ENCODE peak calls at places on chromosomes 2 and 18, in seven cellular contexts. One of them, this sample, is unnamed.

GRCh38 chr2:3647246-3647645 is 10.8 kb upstream of the ALLC start:
- DNase-seq in GM04503: no peak
- DNase-seq in GM13976: no peak
- DNase-seq in NCI-H1105 treated with DMSO at 0.1 percent for 48 hours: no peak
- DNase-seq in cardiac muscle cell: no peak
- DNase-seq in activated naive CD8-positive, alpha-beta T cell treated with anti-CD3 and anti-CD28 coated beads for 36 hours: no peak
- DNase-seq in RWPE1: no peak
- DNase-seq in this sample: no peak

GRCh38 chr18:11733031-11733430 is 44.0 kb downstream of the GNAL start:
- DNase-seq in GM04503: no peak
- DNase-seq in GM13976: peak
- DNase-seq in NCI-H1105 treated with DMSO at 0.1 percent for 48 hours: peak
- DNase-seq in cardiac muscle cell: peak
- DNase-seq in activated naive CD8-positive, alpha-beta T cell treated with anti-CD3 and anti-CD28 coated beads for 36 hours: peak
- DNase-seq in RWPE1: peak
- DNase-seq in this sample: peak

GRCh38 chr2:187233811-187234210 is 214.2 kb downstream of the CALCRL start:
- DNase-seq in GM04503: no peak
- DNase-seq in GM13976: no peak
- DNase-seq in NCI-H1105 treated with DMSO at 0.1 percent for 48 hours: no peak
- DNase-seq in cardiac muscle cell: peak
- DNase-seq in activated naive CD8-positive, alpha-beta T cell treated with anti-CD3 and anti-CD28 coated beads for 36 hours: no peak
- DNase-seq in RWPE1: peak
- DNase-seq in this sample: no peak

GRCh38 chr18:58190842-58191530 is 147.0 kb downstream of the NEDD4L start:
- DNase-seq in GM04503: no peak
- DNase-seq in GM13976: no peak
- DNase-seq in NCI-H1105 treated with DMSO at 0.1 percent for 48 hours: no peak
- DNase-seq in cardiac muscle cell: no peak
- DNase-seq in activated naive CD8-positive, alpha-beta T cell treated with anti-CD3 and anti-CD28 coated beads for 36 hours: no peak
- DNase-seq in RWPE1: no peak
- DNase-seq in this sample: no peak

GRCh38 chr2:70248810-70249438 is 496 bp upstream of the TIA1 start:
- DNase-seq in GM04503: no peak
- DNase-seq in GM13976: no peak
- DNase-seq in NCI-H1105 treated with DMSO at 0.1 percent for 48 hours: peak
- DNase-seq in cardiac muscle cell: peak
- DNase-seq in activated naive CD8-positive, alpha-beta T cell treated with anti-CD3 and anti-CD28 coated beads for 36 hours: peak
- DNase-seq in RWPE1: no peak
- DNase-seq in this sample: no peak

GRCh38 chr2:12244070-12244469 is 472.7 kb upstream of the TRIB2 start:
- DNase-seq in GM04503: no peak
- DNase-seq in GM13976: no peak
- DNase-seq in NCI-H1105 treated with DMSO at 0.1 percent for 48 hours: no peak
- DNase-seq in cardiac muscle cell: peak
- DNase-seq in activated naive CD8-positive, alpha-beta T cell treated with anti-CD3 and anti-CD28 coated beads for 36 hours: no peak
- DNase-seq in RWPE1: no peak
- DNase-seq in this sample: no peak

GRCh38 chr2:235723811-235724465 is 230.1 kb downstream of the AGAP1 start:
- DNase-seq in GM04503: no peak
- DNase-seq in GM13976: no peak
- DNase-seq in NCI-H1105 treated with DMSO at 0.1 percent for 48 hours: no peak
- DNase-seq in cardiac muscle cell: no peak
- DNase-seq in activated naive CD8-positive, alpha-beta T cell treated with anti-CD3 and anti-CD28 coated beads for 36 hours: no peak
- DNase-seq in RWPE1: no peak
- DNase-seq in this sample: no peak

GRCh38 chr2:51510298-51510697 is 478.4 kb upstream of the NRXN1 start:
- DNase-seq in GM04503: no peak
- DNase-seq in GM13976: no peak
- DNase-seq in NCI-H1105 treated with DMSO at 0.1 percent for 48 hours: no peak
- DNase-seq in cardiac muscle cell: no peak
- DNase-seq in activated naive CD8-positive, alpha-beta T cell treated with anti-CD3 and anti-CD28 coated beads for 36 hours: no peak
- DNase-seq in RWPE1: no peak
- DNase-seq in this sample: no peak

GRCh38 chr2:178359192-178359912 is 91.6 kb downstream of the PRKRA start:
- DNase-seq in GM04503: no peak
- DNase-seq in GM13976: no peak
- DNase-seq in NCI-H1105 treated with DMSO at 0.1 percent for 48 hours: no peak
- DNase-seq in cardiac muscle cell: no peak
- DNase-seq in activated naive CD8-positive, alpha-beta T cell treated with anti-CD3 and anti-CD28 coated beads for 36 hours: no peak
- DNase-seq in RWPE1: no peak
- DNase-seq in this sample: no peak

GRCh38 chr2:11833601-11834000 is 87.2 kb downstream of the LPIN1 start:
- DNase-seq in GM04503: peak
- DNase-seq in GM13976: no peak
- DNase-seq in NCI-H1105 treated with DMSO at 0.1 percent for 48 hours: no peak
- DNase-seq in cardiac muscle cell: peak
- DNase-seq in activated naive CD8-positive, alpha-beta T cell treated with anti-CD3 and anti-CD28 coated beads for 36 hours: no peak
- DNase-seq in RWPE1: no peak
- DNase-seq in this sample: no peak

GRCh38 chr2:96665083-96665569 is 22.6 kb downstream of the FER1L5 start:
- DNase-seq in GM04503: peak
- DNase-seq in GM13976: no peak
- DNase-seq in NCI-H1105 treated with DMSO at 0.1 percent for 48 hours: no peak
- DNase-seq in cardiac muscle cell: peak
- DNase-seq in activated naive CD8-positive, alpha-beta T cell treated with anti-CD3 and anti-CD28 coated beads for 36 hours: no peak
- DNase-seq in RWPE1: peak
- DNase-seq in this sample: no peak

GRCh38 chr18:12438257-12438656 is 30.5 kb downstream of the PRELID3A start:
- DNase-seq in GM04503: no peak
- DNase-seq in GM13976: no peak
- DNase-seq in NCI-H1105 treated with DMSO at 0.1 percent for 48 hours: no peak
- DNase-seq in cardiac muscle cell: no peak
- DNase-seq in activated naive CD8-positive, alpha-beta T cell treated with anti-CD3 and anti-CD28 coated beads for 36 hours: no peak
- DNase-seq in RWPE1: no peak
- DNase-seq in this sample: no peak

GRCh38 chr2:63788070-63788469 is 53.6 kb upstream of the UGP2 start:
- DNase-seq in GM04503: no peak
- DNase-seq in GM13976: no peak
- DNase-seq in NCI-H1105 treated with DMSO at 0.1 percent for 48 hours: no peak
- DNase-seq in cardiac muscle cell: peak
- DNase-seq in activated naive CD8-positive, alpha-beta T cell treated with anti-CD3 and anti-CD28 coated beads for 36 hours: no peak
- DNase-seq in RWPE1: peak
- DNase-seq in this sample: no peak

GRCh38 chr2:231617059-231617926 is 24.6 kb downstream of the TEX44 start:
- DNase-seq in GM04503: no peak
- DNase-seq in GM13976: no peak
- DNase-seq in NCI-H1105 treated with DMSO at 0.1 percent for 48 hours: no peak
- DNase-seq in cardiac muscle cell: peak
- DNase-seq in activated naive CD8-positive, alpha-beta T cell treated with anti-CD3 and anti-CD28 coated beads for 36 hours: no peak
- DNase-seq in RWPE1: no peak
- DNase-seq in this sample: no peak

GRCh38 chr2:157443795-157444642 is at the start of gene CYTIP:
- DNase-seq in GM04503: no peak
- DNase-seq in GM13976: peak
- DNase-seq in NCI-H1105 treated with DMSO at 0.1 percent for 48 hours: no peak
- DNase-seq in cardiac muscle cell: peak
- DNase-seq in activated naive CD8-positive, alpha-beta T cell treated with anti-CD3 and anti-CD28 coated beads for 36 hours: peak
- DNase-seq in RWPE1: no peak
- DNase-seq in this sample: no peak

GRCh38 chr18:8766576-8767253 is 61.4 kb downstream of the MTCL1 start:
- DNase-seq in GM04503: no peak
- DNase-seq in GM13976: no peak
- DNase-seq in NCI-H1105 treated with DMSO at 0.1 percent for 48 hours: no peak
- DNase-seq in cardiac muscle cell: no peak
- DNase-seq in activated naive CD8-positive, alpha-beta T cell treated with anti-CD3 and anti-CD28 coated beads for 36 hours: no peak
- DNase-seq in RWPE1: no peak
- DNase-seq in this sample: peak

GRCh38 chr2:215315301-215315700 is 3.4 kb downstream of the ATIC start:
- DNase-seq in GM04503: no peak
- DNase-seq in GM13976: no peak
- DNase-seq in NCI-H1105 treated with DMSO at 0.1 percent for 48 hours: no peak
- DNase-seq in cardiac muscle cell: no peak
- DNase-seq in activated naive CD8-positive, alpha-beta T cell treated with anti-CD3 and anti-CD28 coated beads for 36 hours: no peak
- DNase-seq in RWPE1: no peak
- DNase-seq in this sample: no peak

GRCh38 chr2:42359304-42359749 is 1.7 kb downstream of the COX7A2L start:
- DNase-seq in GM04503: no peak
- DNase-seq in GM13976: no peak
- DNase-seq in NCI-H1105 treated with DMSO at 0.1 percent for 48 hours: no peak
- DNase-seq in cardiac muscle cell: no peak
- DNase-seq in activated naive CD8-positive, alpha-beta T cell treated with anti-CD3 and anti-CD28 coated beads for 36 hours: no peak
- DNase-seq in RWPE1: no peak
- DNase-seq in this sample: no peak

GRCh38 chr18:7177131-7177744 is 53.7 kb upstream of the LRRC30 start:
- DNase-seq in GM04503: peak
- DNase-seq in GM13976: peak
- DNase-seq in NCI-H1105 treated with DMSO at 0.1 percent for 48 hours: peak
- DNase-seq in cardiac muscle cell: peak
- DNase-seq in activated naive CD8-positive, alpha-beta T cell treated with anti-CD3 and anti-CD28 coated beads for 36 hours: no peak
- DNase-seq in RWPE1: peak
- DNase-seq in this sample: peak

GRCh38 chr2:8234757-8235374 is 447.0 kb upstream of the ID2 start:
- DNase-seq in GM04503: no peak
- DNase-seq in GM13976: peak
- DNase-seq in NCI-H1105 treated with DMSO at 0.1 percent for 48 hours: peak
- DNase-seq in cardiac muscle cell: no peak
- DNase-seq in activated naive CD8-positive, alpha-beta T cell treated with anti-CD3 and anti-CD28 coated beads for 36 hours: no peak
- DNase-seq in RWPE1: no peak
- DNase-seq in this sample: no peak

GRCh38 chr2:112483047-112483473 is 1.1 kb downstream of the TTL start:
- DNase-seq in GM04503: no peak
- DNase-seq in GM13976: no peak
- DNase-seq in NCI-H1105 treated with DMSO at 0.1 percent for 48 hours: peak
- DNase-seq in cardiac muscle cell: peak
- DNase-seq in activated naive CD8-positive, alpha-beta T cell treated with anti-CD3 and anti-CD28 coated beads for 36 hours: peak
- DNase-seq in RWPE1: peak
- DNase-seq in this sample: peak

GRCh38 chr2:218860950-218861381 is 1.4 kb downstream of the WNT6 start:
- DNase-seq in GM04503: no peak
- DNase-seq in GM13976: no peak
- DNase-seq in NCI-H1105 treated with DMSO at 0.1 percent for 48 hours: no peak
- DNase-seq in cardiac muscle cell: peak
- DNase-seq in activated naive CD8-positive, alpha-beta T cell treated with anti-CD3 and anti-CD28 coated beads for 36 hours: no peak
- DNase-seq in RWPE1: peak
- DNase-seq in this sample: peak

GRCh38 chr2:85134255-85135065 is 1.3 kb downstream of the TCF7L1 start:
- DNase-seq in GM04503: no peak
- DNase-seq in GM13976: peak
- DNase-seq in NCI-H1105 treated with DMSO at 0.1 percent for 48 hours: no peak
- DNase-seq in cardiac muscle cell: peak
- DNase-seq in activated naive CD8-positive, alpha-beta T cell treated with anti-CD3 and anti-CD28 coated beads for 36 hours: no peak
- DNase-seq in RWPE1: peak
- DNase-seq in this sample: peak

GRCh38 chr2:53631313-53632125 is 136.1 kb upstream of the CHAC2 start:
- DNase-seq in GM04503: no peak
- DNase-seq in GM13976: no peak
- DNase-seq in NCI-H1105 treated with DMSO at 0.1 percent for 48 hours: no peak
- DNase-seq in cardiac muscle cell: no peak
- DNase-seq in activated naive CD8-positive, alpha-beta T cell treated with anti-CD3 and anti-CD28 coated beads for 36 hours: no peak
- DNase-seq in RWPE1: no peak
- DNase-seq in this sample: no peak

GRCh38 chr2:149225446-149225845 is 104.9 kb upstream of the LYPD6 start:
- DNase-seq in GM04503: no peak
- DNase-seq in GM13976: no peak
- DNase-seq in NCI-H1105 treated with DMSO at 0.1 percent for 48 hours: peak
- DNase-seq in cardiac muscle cell: no peak
- DNase-seq in activated naive CD8-positive, alpha-beta T cell treated with anti-CD3 and anti-CD28 coated beads for 36 hours: no peak
- DNase-seq in RWPE1: no peak
- DNase-seq in this sample: no peak

GRCh38 chr2:134367915-134368911 is 114.3 kb downstream of the MGAT5 start:
- DNase-seq in GM04503: no peak
- DNase-seq in GM13976: no peak
- DNase-seq in NCI-H1105 treated with DMSO at 0.1 percent for 48 hours: no peak
- DNase-seq in cardiac muscle cell: peak
- DNase-seq in activated naive CD8-positive, alpha-beta T cell treated with anti-CD3 and anti-CD28 coated beads for 36 hours: no peak
- DNase-seq in RWPE1: no peak
- DNase-seq in this sample: no peak

GRCh38 chr2:56224316-56224715 is 40.5 kb downstream of the CCDC85A start:
- DNase-seq in GM04503: no peak
- DNase-seq in GM13976: no peak
- DNase-seq in NCI-H1105 treated with DMSO at 0.1 percent for 48 hours: no peak
- DNase-seq in cardiac muscle cell: no peak
- DNase-seq in activated naive CD8-positive, alpha-beta T cell treated with anti-CD3 and anti-CD28 coated beads for 36 hours: no peak
- DNase-seq in RWPE1: no peak
- DNase-seq in this sample: no peak

GRCh38 chr2:189304360-189304759 is 124.8 kb upstream of the COL5A2 start:
- DNase-seq in GM04503: no peak
- DNase-seq in GM13976: no peak
- DNase-seq in NCI-H1105 treated with DMSO at 0.1 percent for 48 hours: no peak
- DNase-seq in cardiac muscle cell: no peak
- DNase-seq in activated naive CD8-positive, alpha-beta T cell treated with anti-CD3 and anti-CD28 coated beads for 36 hours: peak
- DNase-seq in RWPE1: no peak
- DNase-seq in this sample: no peak

GRCh38 chr2:222859786-222860726 is 780 bp upstream of the ACSL3 start:
- DNase-seq in GM04503: peak
- DNase-seq in GM13976: no peak
- DNase-seq in NCI-H1105 treated with DMSO at 0.1 percent for 48 hours: peak
- DNase-seq in cardiac muscle cell: peak
- DNase-seq in activated naive CD8-positive, alpha-beta T cell treated with anti-CD3 and anti-CD28 coated beads for 36 hours: no peak
- DNase-seq in RWPE1: peak
- DNase-seq in this sample: peak

GRCh38 chr2:239804161-239805042 is 220.7 kb downstream of the NDUFA10 start:
- DNase-seq in GM04503: no peak
- DNase-seq in GM13976: no peak
- DNase-seq in NCI-H1105 treated with DMSO at 0.1 percent for 48 hours: no peak
- DNase-seq in cardiac muscle cell: no peak
- DNase-seq in activated naive CD8-positive, alpha-beta T cell treated with anti-CD3 and anti-CD28 coated beads for 36 hours: no peak
- DNase-seq in RWPE1: no peak
- DNase-seq in this sample: peak

GRCh38 chr2:128384956-128385355 is 66.3 kb upstream of the HS6ST1 start:
- DNase-seq in GM04503: no peak
- DNase-seq in GM13976: no peak
- DNase-seq in NCI-H1105 treated with DMSO at 0.1 percent for 48 hours: no peak
- DNase-seq in cardiac muscle cell: no peak
- DNase-seq in activated naive CD8-positive, alpha-beta T cell treated with anti-CD3 and anti-CD28 coated beads for 36 hours: no peak
- DNase-seq in RWPE1: no peak
- DNase-seq in this sample: peak

GRCh38 chr2:31962757-31963361 is 47.9 kb downstream of the MEMO1 start:
- DNase-seq in GM04503: no peak
- DNase-seq in GM13976: no peak
- DNase-seq in NCI-H1105 treated with DMSO at 0.1 percent for 48 hours: no peak
- DNase-seq in cardiac muscle cell: no peak
- DNase-seq in activated naive CD8-positive, alpha-beta T cell treated with anti-CD3 and anti-CD28 coated beads for 36 hours: no peak
- DNase-seq in RWPE1: no peak
- DNase-seq in this sample: no peak

GRCh38 chr18:75582406-75582821 is 154.9 kb upstream of the SMIM21 start:
- DNase-seq in GM04503: peak
- DNase-seq in GM13976: no peak
- DNase-seq in NCI-H1105 treated with DMSO at 0.1 percent for 48 hours: no peak
- DNase-seq in cardiac muscle cell: peak
- DNase-seq in activated naive CD8-positive, alpha-beta T cell treated with anti-CD3 and anti-CD28 coated beads for 36 hours: no peak
- DNase-seq in RWPE1: no peak
- DNase-seq in this sample: no peak

This sample was measured in islet precursor cell.